ENCODE peak calls at places on chromosomes 16 and 17, in seven cellular contexts. C, S, A, D, X, P and L are unnamed samples. For H3K4me1, the result is how much of the 10 kb centered on the place peaks cover.

GRCh38 chr16:3577302-3577752 is at the start of gene NLRC3:
- DNase-seq in S (no peak), X (no peak), D (no peak), P (no peak), A (no peak), C (peak), L (no peak)

GRCh38 chr16:78809535-78809934 is 710.1 kb downstream of the WWOX start:
- DNase-seq in D (no peak), P (no peak), C (no peak), X (no peak), A (no peak), S (no peak), L (no peak)

GRCh38 chr17:34654276-34654675 is 74.9 kb downstream of the TMEM132E start:
- DNase-seq in X (no peak), C (no peak), A (no peak), S (no peak), D (no peak), P (no peak), L (no peak)

GRCh38 chr17:57295526-57296023 is 39.3 kb downstream of the MSI2 start:
- DNase-seq in D (no peak), A (no peak), C (no peak), X (no peak), S (no peak), P (no peak), L (no peak)

GRCh38 chr16:84055366-84055765 is 12.8 kb upstream of the SLC38A8 start:
- DNase-seq in P (no peak), A (no peak), X (no peak), C (no peak), S (peak), D (peak), L (no peak)

GRCh38 chr16:30112197-30113030 is 923 bp downstream of the GDPD3 start:
- DNase-seq in A (no peak), X (peak), D (peak), S (peak), P (no peak), C (peak), L (peak)

GRCh38 chr17:51422634-51423033 is 162.3 kb downstream of the UTP18 start:
- DNase-seq in P (no peak), X (no peak), D (no peak), C (no peak), A (no peak), S (no peak), L (no peak)

GRCh38 chr17:56914641-56915263 is 903 bp upstream of the TRIM25 start:
- DNase-seq in D (no peak), X (no peak), A (no peak), P (no peak), S (no peak), C (no peak), L (no peak)

GRCh38 chr17:45577571-45578279 is 87.2 kb upstream of the PLEKHM1 start:
- DNase-seq in D (no peak), S (no peak), P (no peak), X (no peak), C (no peak), A (no peak), L (no peak)

GRCh38 chr16:54286330-54287017 is at the start of gene IRX3:
- DNase-seq in P (no peak), C (no peak), D (peak), A (peak), S (peak), X (peak), L (peak)

GRCh38 chr16:75279277-75279676 is 27.9 kb upstream of the BCAR1 start:
- DNase-seq in A (no peak), P (no peak), D (no peak), S (no peak), C (no peak), X (no peak), L (no peak)

GRCh38 chr17:81301195-81302144 is 6.4 kb upstream of the SLC38A10 start:
- DNase-seq in P (no peak), D (no peak), X (no peak), A (no peak), S (no peak), C (no peak), L (no peak)

GRCh38 chr17:65385726-65386125 is 175.7 kb downstream of the AXIN2 start:
- DNase-seq in S (no peak), C (no peak), X (no peak), P (no peak), A (no peak), D (no peak), L (no peak)

GRCh38 chr17:43864161-43864706 is 17.3 kb downstream of the CD300LG start:
- DNase-seq in C (no peak), P (peak), D (no peak), S (no peak), A (no peak), X (no peak), L (no peak)

GRCh38 chr17:1019451-1019850 is 22.5 kb downstream of the TIMM22 start:
- DNase-seq in C (no peak), A (no peak), X (no peak), D (peak), P (no peak), S (no peak), L (no peak)

GRCh38 chr16:56683424-56684162 is 1.3 kb downstream of the MT1X start:
- DNase-seq in X (no peak), D (no peak), A (no peak), C (no peak), S (no peak), P (no peak), L (no peak)

GRCh38 chr17:81130385-81131288 is 34.7 kb upstream of the PVALEF start:
- DNase-seq in C (no peak), S (no peak), X (no peak), A (no peak), D (no peak), P (no peak), L (no peak)

GRCh38 chr17:692116-692515 is 22.5 kb downstream of the VPS53 start:
- DNase-seq in D (no peak), P (no peak), S (no peak), C (no peak), X (no peak), A (no peak), L (no peak)

GRCh38 chr16:68778551-68779231 is 41.6 kb downstream of the CDH1 start:
- DNase-seq in A (no peak), X (no peak), C (no peak), D (no peak), P (no peak), S (no peak), L (no peak)

GRCh38 chr17:45310380-45311324 is 6.2 kb downstream of the MAP3K14 start:
- DNase-seq in X (no peak), D (no peak), C (no peak), A (no peak), P (no peak), S (no peak), L (no peak)

GRCh38 chr17:47239663-47240374 is 13.8 kb upstream of the ITGB3 start:
- DNase-seq in S (peak), A (peak), P (no peak), D (peak), X (no peak), C (peak), L (peak)

GRCh38 chr17:55356440-55357328 is 65.0 kb downstream of the MMD start:
- DNase-seq in X (peak), D (peak), C (peak), P (no peak), A (no peak), S (peak), L (peak)

GRCh38 chr17:1070411-1070810 is 73.5 kb downstream of the TIMM22 start:
- DNase-seq in D (no peak), A (no peak), X (no peak), P (no peak), C (no peak), S (no peak), L (no peak)

GRCh38 chr17:266701-267656 is 85.5 kb upstream of the DOC2B start:
- DNase-seq in S (peak), A (peak), P (no peak), D (peak), C (no peak), X (peak), L (no peak)

GRCh38 chr17:83136931-83137330 is 57.5 kb downstream of the METRNL start:
- DNase-seq in D (no peak), A (peak), X (no peak), C (no peak), S (no peak), P (no peak), L (no peak)

GRCh38 chr17:29291163-29291752 is 2.7 kb downstream of the NUFIP2 start:
- DNase-seq in D (no peak), X (no peak), S (no peak), P (no peak), C (peak), A (no peak), L (no peak)

GRCh38 chr16:19104591-19104990 is 9.2 kb upstream of the ITPRIPL2 start:
- DNase-seq in A (no peak), D (no peak), S (no peak), X (no peak), P (no peak), C (no peak), L (no peak)

GRCh38 chr17:58378895-58379824 is 27.2 kb upstream of the SUPT4H1 start:
- DNase-seq in S (no peak), X (peak), C (no peak), D (no peak), P (no peak), A (no peak), L (no peak)

GRCh38 chr17:7217113-7217987 is 2.3 kb downstream of the DLG4 start:
- DNase-seq in A (no peak), D (peak), S (peak), P (no peak), C (peak), X (peak), L (peak)

GRCh38 chr16:58428621-58429557 is 36.6 kb downstream of the GINS3 start:
- DNase-seq in X (no peak), C (no peak), S (no peak), A (no peak), P (no peak), D (no peak), L (no peak)

GRCh38 chr17:56047321-56047720 is 106.0 kb upstream of the ANKFN1 start:
- DNase-seq in S (no peak), D (no peak), A (no peak), P (no peak), C (no peak), X (no peak), L (no peak)

GRCh38 chr17:38958756-38959155 is 8.4 kb downstream of the FBXO47 start:
- DNase-seq in X (no peak), P (no peak), C (no peak), D (no peak), S (no peak), A (no peak), L (no peak)

GRCh38 chr17:58189436-58190146 is 2.9 kb upstream of the EPX start:
- DNase-seq in A (no peak), D (peak), X (no peak), C (no peak), S (peak), P (no peak), L (no peak)

GRCh38 chr16:6341993-6342392 is 990.7 kb upstream of the RBFOX1 start:
- DNase-seq in X (no peak), A (no peak), S (no peak), C (no peak), P (no peak), D (no peak), L (no peak)

GRCh38 chr17:5699789-5700188 is 115.5 kb upstream of the NLRP1 start:
- DNase-seq in C (no peak), S (no peak), D (no peak), X (no peak), P (no peak), A (no peak), L (no peak)

GRCh38 chr17:51475650-51476221 is 215.4 kb downstream of the UTP18 start:
- DNase-seq in A (no peak), D (no peak), P (no peak), S (no peak), X (no peak), C (no peak), L (no peak)

GRCh38 chr17:43534909-43535308 is 11.2 kb downstream of the ETV4 start:
- DNase-seq in X (no peak), A (no peak), P (no peak), S (no peak), D (no peak), C (no peak), L (no peak)

GRCh38 chr16:88914750-88915368 is 48.4 kb upstream of the PABPN1L start:
- DNase-seq in C (no peak), D (no peak), S (no peak), X (no peak), A (no peak), P (no peak), L (no peak)
- H3K27ac ChIP-seq in C (no peak), D (no peak), S (no peak), X (no peak), A (no peak), P (no peak), L (no peak)

GRCh38 chr16:76443981-76444380 is 166.8 kb downstream of the CNTNAP4 start:
- DNase-seq in P (no peak), A (no peak), S (no peak), C (no peak), D (no peak), X (no peak), L (no peak)

GRCh38 chr16:76444823-76445222 is 167.6 kb downstream of the CNTNAP4 start:
- DNase-seq in S (no peak), P (no peak), D (no peak), X (no peak), A (no peak), C (no peak), L (no peak)

GRCh38 chr16:76441391-76441790 is 164.2 kb downstream of the CNTNAP4 start:
- DNase-seq in P (no peak), S (no peak), A (no peak), D (no peak), X (no peak), C (no peak), L (no peak)

GRCh38 chr16:76446251-76446650 is 169.1 kb downstream of the CNTNAP4 start:
- DNase-seq in S (no peak), A (no peak), X (no peak), C (no peak), P (no peak), D (no peak), L (no peak)

DNA sequence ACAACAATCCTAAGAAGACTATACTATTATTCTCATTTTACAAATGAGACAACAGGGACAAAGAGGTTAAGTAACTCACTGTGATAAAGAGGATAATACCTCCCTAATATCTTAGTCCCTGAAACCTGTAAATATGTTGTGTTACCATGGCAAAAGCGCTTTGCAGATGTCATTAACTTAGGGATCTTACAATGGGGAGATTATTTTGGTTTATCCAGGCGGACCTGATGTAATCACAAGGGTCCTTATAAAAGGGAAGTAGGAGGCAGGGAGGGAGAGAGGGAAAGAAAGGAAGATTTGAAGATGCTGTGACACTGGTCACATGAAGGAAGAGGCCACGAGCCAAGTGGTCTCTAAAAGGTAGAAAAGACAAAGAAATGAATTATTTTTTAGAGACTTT is 164.7 kb downstream of the CNTNAP4 start:
- DNase-seq in P (no peak), D (no peak), S (no peak), C (no peak), X (no peak), A (no peak), L (no peak)
- H3K4me1 ChIP-seq in P (under half), D (under half), S (under half), C (under half), X (under half), A (under half), L (under half)

GRCh38 chr16:50252082-50252611 is 14.2 kb upstream of the ADCY7 start:
- DNase-seq in D (no peak), C (no peak), A (no peak), P (no peak), X (no peak), S (no peak), L (peak)
- H3K27ac ChIP-seq in D (no peak), C (no peak), A (no peak), P (no peak), X (no peak), S (no peak), L (peak)

GRCh38 chr17:74433421-74434121 is 1.7 kb downstream of the GPRC5C start:
- DNase-seq in P (no peak), A (no peak), C (no peak), X (no peak), D (no peak), S (no peak), L (peak)
- H3K4me1 ChIP-seq in P (under half), A (under half), C (under half), X (under half), D (under half), S (under half), L (under half)

GRCh38 chr17:49647256-49647585 is 30.7 kb downstream of the SPOP start:
- DNase-seq in A (no peak), C (no peak), P (no peak), S (no peak), D (no peak), X (no peak), L (no peak)

GRCh38 chr17:49645654-49646053 is 32.2 kb downstream of the SPOP start:
- DNase-seq in P (no peak), X (no peak), A (no peak), S (no peak), D (no peak), C (no peak), L (no peak)

DNA sequence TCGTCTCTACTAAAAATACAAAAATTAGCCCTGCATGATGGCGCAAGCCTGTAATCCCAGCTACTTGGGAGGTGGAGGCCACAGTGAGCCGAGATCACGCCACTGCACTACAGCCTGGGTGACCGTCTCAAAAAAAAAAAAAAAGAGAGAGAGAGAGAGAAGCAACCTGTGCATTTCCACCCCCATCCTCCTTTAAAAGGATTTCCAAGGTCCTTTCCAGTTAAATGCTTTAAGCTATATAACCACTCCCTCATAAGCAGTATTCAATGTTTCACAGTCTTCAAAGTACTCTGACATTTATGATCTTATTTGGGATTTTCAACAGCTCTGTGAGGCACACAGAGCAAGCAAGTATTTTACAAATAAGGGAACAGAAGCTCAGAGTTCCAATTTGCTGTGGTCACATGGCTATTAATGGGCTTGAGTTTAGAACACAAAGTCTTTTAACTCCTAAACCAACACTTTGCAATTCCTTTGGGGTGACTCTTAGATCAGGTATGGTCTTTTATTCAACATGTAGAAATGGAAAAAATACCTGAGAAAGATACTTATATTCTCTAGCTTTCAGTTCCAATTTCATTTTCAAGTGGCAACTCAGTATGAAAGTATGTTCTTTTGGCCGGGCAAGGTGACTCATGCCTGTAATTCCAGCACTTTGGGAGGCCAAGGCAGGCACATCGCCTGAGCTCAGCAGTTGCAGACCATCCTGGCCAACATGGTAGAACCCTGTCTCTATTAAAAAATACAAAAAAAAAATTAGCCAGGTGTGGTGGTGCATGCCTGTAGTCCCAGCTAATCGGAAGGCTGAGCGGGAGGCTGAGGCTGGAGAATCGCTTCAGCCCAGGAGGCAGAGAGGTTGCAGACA is 31.3 kb downstream of the SPOP start:
- DNase-seq in C (no peak), P (no peak), A (no peak), D (no peak), X (no peak), S (peak), L (no peak)
- H3K27ac ChIP-seq in C (no peak), P (peak), A (peak), D (peak), X (no peak), S (peak), L (peak)

GRCh38 chr17:77467513-77467912 is 326.7 kb downstream of the SEC14L1 start:
- DNase-seq in S (no peak), A (no peak), D (no peak), P (no peak), C (no peak), X (no peak), L (no peak)

GRCh38 chr17:77466596-77467223 is 325.9 kb downstream of the SEC14L1 start:
- DNase-seq in C (no peak), X (no peak), A (no peak), D (no peak), P (no peak), S (no peak), L (no peak)

GRCh38 chr17:77470800-77471733 is 330.3 kb downstream of the SEC14L1 start:
- DNase-seq in P (no peak), A (no peak), C (no peak), D (peak), S (no peak), X (no peak), L (peak)

GRCh38 chr17:77470330-77470786 is 329.6 kb downstream of the SEC14L1 start:
- DNase-seq in P (no peak), D (no peak), C (no peak), A (no peak), S (no peak), X (no peak), L (no peak)

DNA sequence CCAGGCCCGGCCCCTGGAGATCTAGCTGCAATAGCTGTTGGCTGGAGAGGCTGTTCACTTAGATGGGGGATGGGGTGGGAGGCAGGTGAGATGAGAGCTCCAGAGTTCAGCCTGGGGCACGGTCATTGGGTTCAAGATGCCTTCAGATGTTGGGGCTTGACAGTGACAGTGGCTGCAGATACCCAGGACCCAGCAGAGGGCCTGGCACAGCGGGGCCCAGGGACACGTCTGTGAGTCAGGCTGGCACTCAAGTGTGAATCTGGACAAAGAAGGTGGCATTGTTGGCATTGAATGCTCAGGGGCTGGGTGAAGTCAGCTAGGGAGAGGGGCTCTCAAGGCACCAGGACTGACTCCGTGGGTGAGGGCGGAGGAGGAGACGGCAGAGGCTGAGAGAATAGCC is 328.1 kb downstream of the SEC14L1 start:
- DNase-seq in X (no peak), A (no peak), P (no peak), S (no peak), C (no peak), D (no peak), L (no peak)
- H3K4me1 ChIP-seq in X (under half), A (under half), P (half or more), S (under half), C (half or more), D (half or more), L (under half)

GRCh38 chr16:67663877-67664222 is 2.7 kb downstream of the ENKD1 start:
- DNase-seq in C (no peak), S (no peak), P (no peak), A (no peak), D (no peak), X (no peak), L (no peak)
- H3K27ac ChIP-seq in C (no peak), S (peak), P (no peak), A (no peak), D (no peak), X (no peak), L (no peak)